ENCODE peak calls at places on chromosomes 16 and 17, in nine cellular contexts. B is endothelial cell, W is lower leg skin, K is cardiac muscle cell, E is colonic mucosa, O is tibial artery, J is ovary, C is psoas muscle, G is thoracic aorta. Q is an unnamed sample.

GRCh38 chr16:70252355-70252988 is 732 bp upstream of the EXOSC6 start:
- DNase-seq in B (peak), W (no peak), K (peak), E (no peak), O (no peak), J (no peak), C (peak), G (no peak), Q (no peak)

GRCh38 chr16:7086842-7087616 is 245.6 kb upstream of the RBFOX1 start:
- DNase-seq in B (peak), W (no peak), K (peak), E (peak), O (no peak), J (no peak), C (peak), G (no peak), Q (no peak)

GRCh38 chr17:79995691-79996090 is 40.0 kb downstream of the TBC1D16 start:
- DNase-seq in B (no peak), W (no peak), K (no peak), E (no peak), O (no peak), J (no peak), C (no peak), G (no peak), Q (no peak)

GRCh38 chr16:3401719-3402397 is 843 bp downstream of the ZNF174 start:
- DNase-seq in B (peak), W (no peak), K (peak), E (no peak), O (no peak), J (no peak), C (no peak), G (no peak), Q (no peak)

GRCh38 chr16:72875291-72876036 is 172.5 kb downstream of the ZFHX3 start:
- DNase-seq in B (no peak), W (no peak), K (no peak), E (no peak), O (no peak), J (no peak), C (no peak), G (no peak), Q (no peak)

GRCh38 chr16:73697336-73697735 is 599.3 kb upstream of the PSMD7 start:
- DNase-seq in B (no peak), W (no peak), K (no peak), E (no peak), O (no peak), J (no peak), C (no peak), G (no peak), Q (no peak)

GRCh38 chr17:73639322-73639721 is 4.9 kb downstream of the SDK2 start:
- DNase-seq in B (no peak), W (no peak), K (no peak), E (no peak), O (peak), J (no peak), C (peak), G (peak), Q (no peak)

GRCh38 chr16:11706180-11706742 is 36.4 kb downstream of the TXNDC11 start:
- DNase-seq in B (no peak), W (no peak), K (no peak), E (no peak), O (no peak), J (peak), C (peak), G (no peak), Q (no peak)

GRCh38 chr17:13437966-13438779 is 163.6 kb downstream of the HS3ST3A1 start:
- DNase-seq in B (no peak), W (no peak), K (no peak), E (peak), O (no peak), J (no peak), C (no peak), G (no peak), Q (no peak)

GRCh38 chr16:46920402-46921068 is 36.4 kb downstream of the GPT2 start:
- DNase-seq in B (no peak), W (no peak), K (no peak), E (peak), O (no peak), J (no peak), C (no peak), G (no peak), Q (no peak)

GRCh38 chr16:70267516-70267915 is 15.8 kb upstream of the EXOSC6 start:
- DNase-seq in B (peak), W (no peak), K (peak), E (no peak), O (no peak), J (no peak), C (peak), G (no peak), Q (no peak)

GRCh38 chr17:54882371-54882770 is 18.3 kb upstream of the TOM1L1 start:
- DNase-seq in B (no peak), W (no peak), K (no peak), E (no peak), O (no peak), J (no peak), C (no peak), G (no peak), Q (no peak)

GRCh38 chr17:7094661-7095064 is 14.6 kb upstream of the CLEC10A start:
- DNase-seq in B (no peak), W (no peak), K (no peak), E (no peak), O (no peak), J (no peak), C (no peak), G (no peak), Q (no peak)

GRCh38 chr16:73280366-73280765 is 232.4 kb upstream of the ZFHX3 start:
- DNase-seq in B (no peak), W (no peak), K (no peak), E (no peak), O (no peak), J (no peak), C (no peak), G (no peak), Q (no peak)

GRCh38 chr17:61412860-61413653 is 13.4 kb downstream of the TBX2 start:
- DNase-seq in B (no peak), W (no peak), K (peak), E (peak), O (peak), J (no peak), C (peak), G (no peak), Q (no peak)

GRCh38 chr16:67333315-67333714 is 6.7 kb downstream of the LRRC36 start:
- DNase-seq in B (no peak), W (no peak), K (no peak), E (no peak), O (no peak), J (no peak), C (no peak), G (no peak), Q (no peak)

GRCh38 chr17:35973333-35974260 is 7.7 kb downstream of the CCL16 start:
- DNase-seq in B (no peak), W (no peak), K (no peak), E (peak), O (peak), J (no peak), C (no peak), G (no peak), Q (no peak)

GRCh38 chr17:17236295-17237025 is 508 bp downstream of the FLCN start:
- DNase-seq in B (no peak), W (no peak), K (no peak), E (peak), O (no peak), J (no peak), C (peak), G (no peak), Q (no peak)

GRCh38 chr16:83272201-83272600 is 535.6 kb upstream of the HSBP1 start:
- DNase-seq in B (no peak), W (no peak), K (no peak), E (no peak), O (no peak), J (no peak), C (no peak), G (no peak), Q (no peak)

GRCh38 chr16:78297066-78297666 is 197.7 kb downstream of the WWOX start:
- DNase-seq in B (no peak), W (no peak), K (no peak), E (peak), O (no peak), J (no peak), C (no peak), G (no peak), Q (no peak)

GRCh38 chr16:49274936-49275730 is 6.5 kb downstream of the CBLN1 start:
- DNase-seq in B (peak), W (no peak), K (no peak), E (no peak), O (no peak), J (no peak), C (no peak), G (no peak), Q (no peak)

GRCh38 chr16:56279132-56279531 is 87.8 kb downstream of the GNAO1 start:
- DNase-seq in B (no peak), W (no peak), K (no peak), E (no peak), O (no peak), J (no peak), C (no peak), G (no peak), Q (no peak)

GRCh38 chr17:73394523-73395450 is 83.0 kb upstream of the CDC42EP4 start:
- DNase-seq in B (no peak), W (no peak), K (no peak), E (no peak), O (no peak), J (no peak), C (no peak), G (no peak), Q (no peak)

GRCh38 chr17:33750943-33751701 is 458.0 kb upstream of the ASIC2 start:
- DNase-seq in B (peak), W (peak), K (peak), E (peak), O (peak), J (peak), C (peak), G (peak), Q (peak)

GRCh38 chr16:60755907-60756306 is 1280.3 kb downstream of the CDH8 start:
- DNase-seq in B (no peak), W (no peak), K (peak), E (no peak), O (no peak), J (no peak), C (no peak), G (no peak), Q (no peak)
- TF ChIP-seq CTCF in B (no peak), W (no peak), K (no peak), E (no peak), O (no peak), J (no peak), C (no peak), G (no peak), Q (no peak)

GRCh38 chr16:85762970-85763369 is 12.1 kb upstream of the C16orf74 start:
- DNase-seq in B (no peak), W (no peak), K (no peak), E (no peak), O (no peak), J (no peak), C (no peak), G (no peak), Q (no peak)

GRCh38 chr16:85757341-85757822 is 6.5 kb upstream of the C16orf74 start:
- DNase-seq in B (no peak), W (no peak), K (no peak), E (no peak), O (no peak), J (no peak), C (no peak), G (no peak), Q (no peak)

GRCh38 chr16:85761866-85762265 is 11.0 kb upstream of the C16orf74 start:
- DNase-seq in B (no peak), W (no peak), K (no peak), E (no peak), O (no peak), J (no peak), C (no peak), G (no peak), Q (no peak)

GRCh38 chr16:85759136-85759535 is 8.2 kb upstream of the C16orf74 start:
- DNase-seq in B (no peak), W (no peak), K (no peak), E (no peak), O (no peak), J (no peak), C (no peak), G (no peak), Q (no peak)

GRCh38 chr16:85759631-85760419 is 8.9 kb upstream of the C16orf74 start:
- DNase-seq in B (peak), W (no peak), K (no peak), E (no peak), O (no peak), J (no peak), C (peak), G (no peak), Q (no peak)
- TF ChIP-seq CTCF in B (peak), W (no peak), K (peak), E (peak), O (no peak), J (no peak), C (peak), G (no peak), Q (no peak)

GRCh38 chr17:67229109-67229991 is 15.6 kb downstream of the HELZ start:
- DNase-seq in B (no peak), W (no peak), K (no peak), E (no peak), O (no peak), J (no peak), C (no peak), G (no peak), Q (no peak)
- TF ChIP-seq CTCF in B (no peak), W (no peak), K (no peak), E (no peak), O (no peak), J (no peak), C (no peak), G (no peak), Q (no peak)

DNA sequence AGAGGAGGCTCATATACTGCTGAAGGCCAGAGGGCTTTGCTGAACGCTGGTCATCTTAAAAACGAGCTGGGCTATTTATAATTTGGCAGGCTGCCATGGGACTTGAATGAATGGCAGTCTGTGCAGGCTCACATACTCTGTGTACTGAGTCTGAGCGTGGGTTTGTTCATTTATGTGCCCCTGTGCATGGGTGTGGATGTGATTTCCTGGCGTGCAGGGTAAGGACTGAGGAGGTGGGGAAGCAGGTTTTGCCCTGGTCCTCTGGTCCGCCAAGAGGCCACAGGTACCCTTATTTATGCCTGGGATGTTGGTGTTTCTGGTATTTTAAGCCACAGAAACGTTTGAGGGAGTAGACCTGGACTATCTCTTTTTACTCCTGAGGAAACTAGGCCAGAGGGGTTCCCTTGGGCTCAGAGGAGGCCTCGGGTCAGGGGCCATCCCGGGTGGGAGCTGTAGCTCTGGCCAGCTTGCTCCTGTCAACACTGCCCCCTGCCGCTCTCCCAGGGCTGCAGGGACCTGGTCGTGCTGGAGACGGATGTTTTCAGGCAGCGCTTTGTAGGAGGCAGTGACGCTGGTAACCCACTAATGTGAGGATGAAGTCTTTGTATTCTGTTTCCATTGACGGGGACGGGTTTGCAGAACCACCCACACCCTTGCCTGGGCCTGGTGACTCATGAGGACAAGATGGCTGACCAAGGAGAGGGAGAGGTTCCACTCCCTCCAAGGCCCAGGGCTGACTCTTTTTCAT is 184.4 kb downstream of the MSI2 start:
- DNase-seq in B (peak), W (peak), K (peak), E (peak), O (peak), J (peak), C (peak), G (peak), Q (no peak)
- TF ChIP-seq CTCF in B (no peak), W (no peak), K (peak), E (no peak), O (no peak), J (peak), C (peak), G (no peak), Q (no peak)

DNA sequence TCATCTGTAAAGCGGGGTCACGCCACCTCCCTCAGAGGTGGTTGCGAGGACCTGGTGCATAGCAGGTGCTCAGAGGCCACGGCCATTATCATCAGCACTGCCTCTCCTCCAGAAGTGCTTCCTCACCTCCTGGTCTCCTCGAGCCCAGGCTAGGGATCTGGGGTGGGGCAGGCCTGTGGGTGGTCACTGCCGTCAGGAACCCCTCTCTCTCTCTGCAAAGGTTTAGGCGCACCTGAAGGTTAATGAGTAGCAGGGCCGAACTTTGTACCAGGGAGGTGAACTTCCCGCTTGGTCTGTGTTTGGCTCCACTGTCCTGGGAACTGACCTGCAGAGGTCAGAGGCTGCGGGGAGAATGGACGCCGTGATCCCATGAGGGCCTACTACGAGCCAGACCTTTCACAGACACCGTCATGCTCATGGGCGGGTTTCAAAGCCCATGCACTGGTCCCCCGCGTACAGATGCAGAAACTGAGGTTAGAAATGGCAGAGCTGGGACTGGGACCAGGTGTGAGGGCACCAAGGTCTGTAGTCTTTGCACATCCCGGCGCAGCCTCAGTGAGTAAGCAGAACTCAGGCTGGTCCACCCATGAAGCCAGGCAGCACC is 13.8 kb downstream of the JUP start:
- DNase-seq in B (no peak), W (no peak), K (no peak), E (peak), O (no peak), J (no peak), C (no peak), G (no peak), Q (no peak)
- TF ChIP-seq CTCF in B (no peak), W (no peak), K (no peak), E (no peak), O (no peak), J (no peak), C (no peak), G (no peak), Q (no peak)

GRCh38 chr17:81119223-81120148 is 45.8 kb upstream of the PVALEF start:
- DNase-seq in B (peak), W (peak), K (peak), E (peak), O (no peak), J (peak), C (peak), G (peak), Q (peak)
- TF ChIP-seq CTCF in B (no peak), W (no peak), K (peak), E (no peak), O (no peak), J (no peak), C (no peak), G (no peak), Q (no peak)

GRCh38 chr16:27671410-27671809 is 121.5 kb downstream of the KATNIP start:
- DNase-seq in B (no peak), W (no peak), K (no peak), E (no peak), O (no peak), J (no peak), C (no peak), G (no peak), Q (no peak)

GRCh38 chr16:27665881-27666280 is 115.9 kb downstream of the KATNIP start:
- DNase-seq in B (no peak), W (no peak), K (no peak), E (no peak), O (no peak), J (no peak), C (no peak), G (no peak), Q (no peak)

GRCh38 chr16:27670071-27670825 is 120.3 kb downstream of the KATNIP start:
- DNase-seq in B (no peak), W (no peak), K (no peak), E (no peak), O (no peak), J (no peak), C (no peak), G (no peak), Q (no peak)
- TF ChIP-seq CTCF in B (no peak), W (no peak), K (no peak), E (no peak), O (no peak), J (no peak), C (no peak), G (no peak), Q (no peak)